ENCODE peak calls at places on chromosomes 1 and 21, in six cellular contexts. One of them, this sample, is unnamed.

GRCh38 chr1:33096358-33097005 is 15.5 kb downstream of the AZIN2 start:
- DNase-seq in SK-N-SH: no peak
- DNase-seq in HepG2: no peak
- DNase-seq in K562: no peak
- DNase-seq in H1: no peak
- DNase-seq in GM12878: no peak
- DNase-seq in this sample: no peak

GRCh38 chr1:109239580-109240068 is 9.7 kb upstream of the CELSR2 start:
- DNase-seq in SK-N-SH: peak
- DNase-seq in HepG2: peak
- DNase-seq in K562: peak
- DNase-seq in H1: peak
- DNase-seq in GM12878: no peak
- DNase-seq in this sample: peak

GRCh38 chr1:70487910-70488665 is 77.0 kb downstream of the CTH start:
- DNase-seq in SK-N-SH: peak
- DNase-seq in HepG2: peak
- DNase-seq in K562: peak
- DNase-seq in H1: peak
- DNase-seq in GM12878: peak
- DNase-seq in this sample: no peak

GRCh38 chr1:22075718-22076117 is 23.2 kb downstream of the CDC42 start:
- DNase-seq in SK-N-SH: no peak
- DNase-seq in HepG2: no peak
- DNase-seq in K562: no peak
- DNase-seq in H1: no peak
- DNase-seq in GM12878: no peak
- DNase-seq in this sample: no peak

GRCh38 chr1:17167783-17168479 is 37.0 kb upstream of the PADI1 start:
- DNase-seq in SK-N-SH: no peak
- DNase-seq in HepG2: no peak
- DNase-seq in K562: peak
- DNase-seq in H1: no peak
- DNase-seq in GM12878: no peak
- DNase-seq in this sample: no peak

GRCh38 chr1:17244826-17245740 is 3.8 kb upstream of the PADI3 start:
- DNase-seq in SK-N-SH: peak
- DNase-seq in HepG2: no peak
- DNase-seq in K562: no peak
- DNase-seq in H1: no peak
- DNase-seq in GM12878: no peak
- DNase-seq in this sample: no peak

GRCh38 chr1:109516872-109517271 is 7.3 kb upstream of the AMIGO1 start:
- DNase-seq in SK-N-SH: no peak
- DNase-seq in HepG2: no peak
- DNase-seq in K562: no peak
- DNase-seq in H1: no peak
- DNase-seq in GM12878: no peak
- DNase-seq in this sample: no peak

GRCh38 chr21:38914531-38915385 is 109.0 kb downstream of the ETS2 start:
- DNase-seq in SK-N-SH: no peak
- DNase-seq in HepG2: peak
- DNase-seq in K562: no peak
- DNase-seq in H1: peak
- DNase-seq in GM12878: no peak
- DNase-seq in this sample: no peak

GRCh38 chr1:174534789-174535188 is 87.0 kb downstream of the GPR52 start:
- DNase-seq in SK-N-SH: no peak
- DNase-seq in HepG2: no peak
- DNase-seq in K562: no peak
- DNase-seq in H1: no peak
- DNase-seq in GM12878: no peak
- DNase-seq in this sample: no peak

GRCh38 chr1:190949932-190950331 is 472.3 kb upstream of the BRINP3 start:
- DNase-seq in SK-N-SH: no peak
- DNase-seq in HepG2: peak
- DNase-seq in K562: no peak
- DNase-seq in H1: no peak
- DNase-seq in GM12878: no peak
- DNase-seq in this sample: no peak

GRCh38 chr1:228039986-228040385 is 33.2 kb downstream of the WNT3A start:
- DNase-seq in SK-N-SH: no peak
- DNase-seq in HepG2: no peak
- DNase-seq in K562: no peak
- DNase-seq in H1: peak
- DNase-seq in GM12878: no peak
- DNase-seq in this sample: no peak

GRCh38 chr1:231107600-231108326 is 54.1 kb upstream of the TRIM67 start:
- DNase-seq in SK-N-SH: no peak
- DNase-seq in HepG2: no peak
- DNase-seq in K562: no peak
- DNase-seq in H1: no peak
- DNase-seq in GM12878: no peak
- DNase-seq in this sample: no peak

GRCh38 chr1:165452336-165453130 is 7.6 kb upstream of the RXRG start:
- DNase-seq in SK-N-SH: no peak
- DNase-seq in HepG2: no peak
- DNase-seq in K562: no peak
- DNase-seq in H1: no peak
- DNase-seq in GM12878: no peak
- DNase-seq in this sample: no peak

GRCh38 chr1:236809133-236809532 is 14.0 kb downstream of the MTR start:
- DNase-seq in SK-N-SH: no peak
- DNase-seq in HepG2: no peak
- DNase-seq in K562: no peak
- DNase-seq in H1: no peak
- DNase-seq in GM12878: no peak
- DNase-seq in this sample: no peak

GRCh38 chr1:218930000-218930399 is 243.7 kb upstream of the LYPLAL1 start:
- DNase-seq in SK-N-SH: no peak
- DNase-seq in HepG2: no peak
- DNase-seq in K562: no peak
- DNase-seq in H1: no peak
- DNase-seq in GM12878: no peak
- DNase-seq in this sample: no peak

GRCh38 chr1:209855623-209856022 is 27.9 kb downstream of the UTP25 start:
- DNase-seq in SK-N-SH: no peak
- DNase-seq in HepG2: no peak
- DNase-seq in K562: no peak
- DNase-seq in H1: no peak
- DNase-seq in GM12878: no peak
- DNase-seq in this sample: no peak

GRCh38 chr1:241356519-241357365 is at the start of gene RGS7:
- DNase-seq in SK-N-SH: peak
- DNase-seq in HepG2: peak
- DNase-seq in K562: no peak
- DNase-seq in H1: peak
- DNase-seq in GM12878: no peak
- DNase-seq in this sample: no peak

GRCh38 chr1:22089134-22089571 is 36.6 kb downstream of the CDC42 start:
- DNase-seq in SK-N-SH: no peak
- DNase-seq in HepG2: no peak
- DNase-seq in K562: no peak
- DNase-seq in H1: no peak
- DNase-seq in GM12878: no peak
- DNase-seq in this sample: no peak

GRCh38 chr21:42593007-42593814 is 60.2 kb upstream of the PDE9A start:
- DNase-seq in SK-N-SH: peak
- DNase-seq in HepG2: peak
- DNase-seq in K562: peak
- DNase-seq in H1: peak
- DNase-seq in GM12878: no peak
- DNase-seq in this sample: peak

GRCh38 chr1:19676438-19676922 is 11.8 kb downstream of the HTR6 start:
- DNase-seq in SK-N-SH: no peak
- DNase-seq in HepG2: peak
- DNase-seq in K562: peak
- DNase-seq in H1: peak
- DNase-seq in GM12878: no peak
- DNase-seq in this sample: no peak

GRCh38 chr1:20472860-20473711 is 12.9 kb downstream of the CAMK2N1 start:
- DNase-seq in SK-N-SH: peak
- DNase-seq in HepG2: no peak
- DNase-seq in K562: peak
- DNase-seq in H1: peak
- DNase-seq in GM12878: peak
- DNase-seq in this sample: no peak

GRCh38 chr21:41634858-41635257 is 126.9 kb upstream of the TMPRSS2 start:
- DNase-seq in SK-N-SH: no peak
- DNase-seq in HepG2: no peak
- DNase-seq in K562: no peak
- DNase-seq in H1: no peak
- DNase-seq in GM12878: no peak
- DNase-seq in this sample: no peak

GRCh38 chr21:44845418-44846200 is 27.7 kb upstream of the SUMO3 start:
- DNase-seq in SK-N-SH: peak
- DNase-seq in HepG2: peak
- DNase-seq in K562: peak
- DNase-seq in H1: peak
- DNase-seq in GM12878: no peak
- DNase-seq in this sample: peak

GRCh38 chr1:53516181-53516580 is 57.0 kb downstream of the DMRTB1 start:
- DNase-seq in SK-N-SH: no peak
- DNase-seq in HepG2: no peak
- DNase-seq in K562: no peak
- DNase-seq in H1: no peak
- DNase-seq in GM12878: no peak
- DNase-seq in this sample: no peak

GRCh38 chr1:200154069-200154767 is 126.7 kb downstream of the NR5A2 start:
- DNase-seq in SK-N-SH: no peak
- DNase-seq in HepG2: no peak
- DNase-seq in K562: peak
- DNase-seq in H1: no peak
- DNase-seq in GM12878: peak
- DNase-seq in this sample: peak

GRCh38 chr1:41340655-41341364 is 20.4 kb upstream of the FOXO6 start:
- DNase-seq in SK-N-SH: no peak
- DNase-seq in HepG2: no peak
- DNase-seq in K562: no peak
- DNase-seq in H1: no peak
- DNase-seq in GM12878: no peak
- DNase-seq in this sample: no peak

GRCh38 chr1:41851589-41851988 is 67.1 kb downstream of the HIVEP3 start:
- DNase-seq in SK-N-SH: no peak
- DNase-seq in HepG2: no peak
- DNase-seq in K562: no peak
- DNase-seq in H1: no peak
- DNase-seq in GM12878: no peak
- DNase-seq in this sample: peak

GRCh38 chr1:222546548-222547259 is 1.2 kb downstream of the HHIPL2 start:
- DNase-seq in SK-N-SH: peak
- DNase-seq in HepG2: peak
- DNase-seq in K562: no peak
- DNase-seq in H1: no peak
- DNase-seq in GM12878: no peak
- DNase-seq in this sample: no peak

GRCh38 chr1:903721-904270 is 19.9 kb upstream of the SAMD11 start:
- DNase-seq in SK-N-SH: no peak
- DNase-seq in HepG2: no peak
- DNase-seq in K562: no peak
- DNase-seq in H1: peak
- DNase-seq in GM12878: no peak
- DNase-seq in this sample: no peak

GRCh38 chr1:118944133-118944532 is 44.0 kb downstream of the TBX15 start:
- DNase-seq in SK-N-SH: no peak
- DNase-seq in HepG2: no peak
- DNase-seq in K562: no peak
- DNase-seq in H1: no peak
- DNase-seq in GM12878: no peak
- DNase-seq in this sample: no peak

GRCh38 chr1:118947790-118948189 is 40.4 kb downstream of the TBX15 start:
- DNase-seq in SK-N-SH: no peak
- DNase-seq in HepG2: no peak
- DNase-seq in K562: no peak
- DNase-seq in H1: no peak
- DNase-seq in GM12878: no peak
- DNase-seq in this sample: no peak

GRCh38 chr1:118947003-118947765 is 41.0 kb downstream of the TBX15 start:
- DNase-seq in SK-N-SH: no peak
- DNase-seq in HepG2: no peak
- DNase-seq in K562: no peak
- DNase-seq in H1: no peak
- DNase-seq in GM12878: no peak
- DNase-seq in this sample: no peak

GRCh38 chr1:118944546-118944945 is 43.6 kb downstream of the TBX15 start:
- DNase-seq in SK-N-SH: no peak
- DNase-seq in HepG2: no peak
- DNase-seq in K562: no peak
- DNase-seq in H1: no peak
- DNase-seq in GM12878: no peak
- DNase-seq in this sample: no peak

GRCh38 chr1:118945460-118945859 is 42.7 kb downstream of the TBX15 start:
- DNase-seq in SK-N-SH: no peak
- DNase-seq in HepG2: no peak
- DNase-seq in K562: no peak
- DNase-seq in H1: no peak
- DNase-seq in GM12878: no peak
- DNase-seq in this sample: no peak
- TF ChIP-seq GABPA in SK-N-SH: no peak
- TF ChIP-seq GABPA in HepG2: no peak
- TF ChIP-seq GABPA in K562: no peak
- TF ChIP-seq GABPA in H1: no peak
- TF ChIP-seq GABPA in GM12878: no peak
- TF ChIP-seq GABPA in this sample: no peak

GRCh38 chr1:148160048-148160395 is 7.9 kb upstream of the NBPF11 start:
- DNase-seq in SK-N-SH: no peak
- DNase-seq in HepG2: no peak
- DNase-seq in K562: no peak
- DNase-seq in H1: no peak
- DNase-seq in GM12878: no peak
- DNase-seq in this sample: no peak
- TF ChIP-seq GABPA in SK-N-SH: no peak
- TF ChIP-seq GABPA in HepG2: no peak
- TF ChIP-seq GABPA in K562: no peak
- TF ChIP-seq GABPA in H1: no peak
- TF ChIP-seq GABPA in GM12878: no peak
- TF ChIP-seq GABPA in this sample: no peak

GRCh38 chr21:30838536-30838935 is 9.0 kb upstream of the KRTAP7-1 start:
- DNase-seq in SK-N-SH: no peak
- DNase-seq in HepG2: no peak
- DNase-seq in K562: no peak
- DNase-seq in H1: no peak
- DNase-seq in GM12878: no peak
- DNase-seq in this sample: no peak

GRCh38 chr21:30842990-30843389 is 13.4 kb upstream of the KRTAP7-1 start:
- DNase-seq in SK-N-SH: no peak
- DNase-seq in HepG2: no peak
- DNase-seq in K562: no peak
- DNase-seq in H1: no peak
- DNase-seq in GM12878: no peak
- DNase-seq in this sample: no peak

GRCh38 chr21:30839304-30839703 is 9.7 kb upstream of the KRTAP7-1 start:
- DNase-seq in SK-N-SH: peak
- DNase-seq in HepG2: peak
- DNase-seq in K562: peak
- DNase-seq in H1: peak
- DNase-seq in GM12878: no peak
- DNase-seq in this sample: peak
- TF ChIP-seq GABPA in SK-N-SH: no peak
- TF ChIP-seq GABPA in HepG2: no peak
- TF ChIP-seq GABPA in K562: no peak
- TF ChIP-seq GABPA in H1: no peak
- TF ChIP-seq GABPA in GM12878: no peak
- TF ChIP-seq GABPA in this sample: no peak

GRCh38 chr1:235022341-235023196 is 106.1 kb downstream of the TOMM20 start:
- DNase-seq in SK-N-SH: no peak
- DNase-seq in HepG2: no peak
- DNase-seq in K562: no peak
- DNase-seq in H1: no peak
- DNase-seq in GM12878: no peak
- DNase-seq in this sample: no peak
- TF ChIP-seq GABPA in SK-N-SH: no peak
- TF ChIP-seq GABPA in HepG2: no peak
- TF ChIP-seq GABPA in K562: no peak
- TF ChIP-seq GABPA in H1: no peak
- TF ChIP-seq GABPA in GM12878: no peak
- TF ChIP-seq GABPA in this sample: no peak

This sample was measured in HL-60.